ENCODE peak calls at places on chromosomes 16 and 17, in nine cellular contexts. O, G, Z, S, R, B, W, D and P are unnamed samples.

GRCh38 chr16:84065536-84066132 is 23.0 kb upstream of the SLC38A8 start:
- DNase-seq in O (no peak), G (peak), Z (peak), S (peak), R (no peak), B (peak), W (peak), D (peak), P (peak)

GRCh38 chr16:60748366-60748765 is 1287.9 kb downstream of the CDH8 start:
- DNase-seq in O (no peak), G (no peak), Z (no peak), S (no peak), R (no peak), B (no peak), W (no peak), D (no peak), P (no peak)

GRCh38 chr17:7988750-7989178 is 13.7 kb upstream of the GUCY2D start:
- DNase-seq in O (no peak), G (no peak), Z (peak), S (peak), R (peak), B (peak), W (peak), D (peak), P (no peak)

GRCh38 chr17:34437188-34437587 is 74.2 kb upstream of the CCL1 start:
- DNase-seq in O (no peak), G (no peak), Z (no peak), S (no peak), R (no peak), B (no peak), W (no peak), D (no peak), P (no peak)

GRCh38 chr17:27481327-27481726 is 25.1 kb downstream of the KSR1 start:
- DNase-seq in O (no peak), G (no peak), Z (no peak), S (no peak), R (no peak), B (peak), W (no peak), D (no peak), P (no peak)

GRCh38 chr17:9329251-9329921 is 246.2 kb downstream of the STX8 start:
- DNase-seq in O (no peak), G (no peak), Z (no peak), S (no peak), R (no peak), B (no peak), W (no peak), D (no peak), P (no peak)

GRCh38 chr17:35849469-35850348 is 19.0 kb downstream of the HEATR9 start:
- DNase-seq in O (no peak), G (peak), Z (peak), S (peak), R (no peak), B (peak), W (peak), D (peak), P (no peak)

GRCh38 chr16:88599092-88599733 is 29.0 kb downstream of the ZC3H18 start:
- DNase-seq in O (peak), G (peak), Z (peak), S (no peak), R (peak), B (peak), W (no peak), D (no peak), P (peak)

GRCh38 chr16:87657621-87658192 is 55.4 kb downstream of the JPH3 start:
- DNase-seq in O (no peak), G (no peak), Z (no peak), S (no peak), R (no peak), B (no peak), W (no peak), D (peak), P (no peak)

GRCh38 chr17:10105513-10106001 is 92.8 kb downstream of the GAS7 start:
- DNase-seq in O (no peak), G (no peak), Z (no peak), S (no peak), R (peak), B (no peak), W (no peak), D (no peak), P (no peak)

GRCh38 chr16:88956546-88957455 is 20.2 kb downstream of the CBFA2T3 start:
- DNase-seq in O (no peak), G (no peak), Z (no peak), S (no peak), R (no peak), B (peak), W (no peak), D (no peak), P (peak)

GRCh38 chr17:35804658-35805192 is 4.6 kb upstream of the TAF15 start:
- DNase-seq in O (no peak), G (peak), Z (peak), S (peak), R (peak), B (peak), W (peak), D (peak), P (no peak)

GRCh38 chr17:7295230-7296180 is 1.1 kb upstream of the YBX2 start:
- DNase-seq in O (no peak), G (no peak), Z (no peak), S (no peak), R (no peak), B (no peak), W (peak), D (no peak), P (no peak)

GRCh38 chr17:67132366-67132765 is 88.0 kb downstream of the CACNG1 start:
- DNase-seq in O (no peak), G (no peak), Z (no peak), S (no peak), R (no peak), B (no peak), W (no peak), D (no peak), P (no peak)

DNA sequence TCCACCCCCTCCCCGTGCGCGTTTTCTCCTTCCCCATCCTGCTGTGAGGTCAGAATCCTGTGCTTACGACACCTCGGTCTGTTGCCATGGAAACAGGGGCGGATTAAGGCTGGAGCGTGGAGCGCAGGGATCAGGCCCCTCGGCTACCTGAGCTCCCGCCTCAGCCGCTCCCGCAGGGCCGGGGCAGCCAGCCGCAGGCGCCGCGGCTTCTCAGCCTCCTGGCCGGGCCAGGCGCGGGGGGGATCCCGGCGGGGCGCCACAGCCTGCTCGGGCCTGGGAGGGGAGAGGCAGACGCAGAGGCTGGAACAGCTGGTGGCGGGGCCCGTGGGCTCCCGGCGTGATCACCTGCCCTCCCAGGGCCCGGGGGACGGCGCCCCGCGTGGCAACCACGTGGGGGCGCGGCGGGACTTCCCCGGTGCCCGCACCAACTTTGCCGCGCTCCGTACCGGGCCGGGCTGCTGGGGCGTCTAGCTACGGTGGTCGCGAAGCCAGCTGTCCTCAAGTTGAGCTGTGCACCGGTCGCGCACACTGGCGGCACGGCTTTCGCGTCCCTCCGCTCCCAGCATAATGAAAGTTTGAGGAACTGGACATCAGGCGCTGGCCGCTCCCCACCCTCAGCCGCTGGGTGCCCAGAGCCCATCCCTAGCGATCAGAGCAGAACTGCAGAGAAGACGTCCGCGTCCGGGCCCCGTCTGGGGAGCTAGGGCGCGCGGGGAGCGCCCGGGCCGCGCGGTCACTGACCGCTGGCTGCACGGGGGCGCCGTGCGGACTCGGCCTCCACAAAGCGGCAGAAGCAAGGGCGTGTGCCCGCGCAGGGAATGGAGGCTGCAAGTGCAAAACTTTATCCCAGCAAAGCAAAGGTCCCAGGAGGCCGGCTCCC is 1.2 kb downstream of the RTN4RL1 start:
- DNase-seq in O (peak), G (no peak), Z (peak), S (no peak), R (peak), B (peak), W (peak), D (no peak), P (peak)
- TF ChIP-seq CTCF in O (no peak), G (no peak), Z (no peak), S (no peak), R (no peak), B (no peak), W (no peak), D (no peak), P (no peak)

DNA sequence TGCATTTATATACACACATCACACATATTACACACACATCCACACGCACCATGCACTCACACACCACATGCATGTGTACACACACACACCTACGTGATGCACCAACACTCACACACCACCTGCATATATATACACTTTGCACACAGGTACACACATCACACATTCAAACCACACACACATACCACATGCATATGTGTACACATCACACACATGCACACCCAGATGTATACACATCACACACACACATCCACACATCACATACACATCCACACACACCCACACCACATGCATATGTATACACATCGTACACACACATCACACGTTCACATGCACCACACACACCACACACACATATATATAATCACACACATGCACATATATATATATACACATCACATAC is 281.8 kb downstream of the IRF8 start:
- DNase-seq in O (no peak), G (no peak), Z (no peak), S (no peak), R (no peak), B (no peak), W (no peak), D (no peak), P (no peak)
- TF ChIP-seq POLR2AphosphoS5 in O (no peak), G (no peak), Z (no peak), S (no peak), R (no peak), B (no peak), W (no peak), D (no peak), P (no peak)

DNA sequence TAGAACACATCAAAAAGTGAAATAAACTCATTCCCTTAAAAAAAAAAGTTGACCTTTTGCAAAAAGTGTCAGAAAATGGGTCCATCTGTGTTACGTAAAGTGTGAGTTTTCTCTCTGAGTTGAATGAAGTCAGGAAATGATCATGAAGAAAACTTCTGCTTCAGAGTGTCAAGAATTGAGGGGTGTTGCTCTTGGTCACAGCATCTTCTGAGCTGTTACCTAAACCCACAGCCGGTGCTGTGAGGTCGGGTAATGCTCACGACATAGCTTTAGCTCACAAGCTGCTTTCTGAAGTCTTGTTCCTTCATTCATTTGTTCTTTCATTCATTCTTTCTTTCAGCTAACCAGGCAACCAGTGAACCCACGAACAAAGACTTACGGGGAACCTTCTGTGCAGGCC is 372.1 kb downstream of the CPPED1 start:
- DNase-seq in O (no peak), G (no peak), Z (no peak), S (no peak), R (no peak), B (no peak), W (no peak), D (no peak), P (no peak)
- TF ChIP-seq CTCF in O (no peak), G (no peak), Z (no peak), S (no peak), R (no peak), B (no peak), W (no peak), D (no peak), P (no peak)

GRCh38 chr16:85104821-85105391 is 7.4 kb downstream of the CIBAR2 start:
- DNase-seq in O (no peak), G (no peak), Z (peak), S (no peak), R (no peak), B (peak), W (no peak), D (no peak), P (peak)

GRCh38 chr16:85100265-85100664 is 12.0 kb downstream of the CIBAR2 start:
- DNase-seq in O (no peak), G (no peak), Z (no peak), S (no peak), R (no peak), B (no peak), W (no peak), D (no peak), P (no peak)

GRCh38 chr16:85103096-85104079 is 8.9 kb downstream of the CIBAR2 start:
- DNase-seq in O (no peak), G (no peak), Z (no peak), S (no peak), R (no peak), B (no peak), W (no peak), D (no peak), P (no peak)

GRCh38 chr16:85104147-85104546 is 8.1 kb downstream of the CIBAR2 start:
- DNase-seq in O (no peak), G (no peak), Z (no peak), S (no peak), R (no peak), B (no peak), W (no peak), D (no peak), P (no peak)

DNA sequence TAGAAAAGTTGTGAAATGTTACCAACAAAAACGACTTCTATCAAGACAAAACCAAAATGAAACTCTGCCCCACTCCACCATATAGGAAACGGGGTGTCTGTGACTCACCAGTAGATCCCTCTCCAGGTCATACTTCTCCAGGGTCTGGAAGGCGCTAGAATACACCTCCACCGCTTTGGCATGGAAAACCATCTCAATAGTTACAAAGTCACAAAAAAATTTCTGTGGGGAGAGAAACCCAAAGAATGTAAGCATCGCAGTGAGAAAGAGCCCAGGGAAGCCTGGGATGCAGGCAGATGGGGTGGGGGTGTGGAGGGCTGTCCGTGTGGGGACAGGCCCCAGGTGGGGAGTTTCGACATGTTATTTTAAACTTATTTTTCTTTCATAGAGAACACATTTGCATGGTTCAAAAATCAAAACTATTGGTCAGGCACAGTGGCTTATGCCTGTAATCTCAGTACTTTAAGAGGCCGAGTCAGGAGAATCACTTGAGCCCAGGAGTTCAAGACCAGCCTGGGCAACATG is 10.1 kb downstream of the CIBAR2 start:
- DNase-seq in O (no peak), G (no peak), Z (no peak), S (no peak), R (no peak), B (no peak), W (no peak), D (no peak), P (no peak)
- TF ChIP-seq POLR2AphosphoS5 in O (no peak), G (no peak), Z (no peak), S (no peak), R (no peak), B (no peak), W (no peak), D (no peak), P (no peak)

GRCh38 chr17:33072421-33073175 is 81.0 kb downstream of the SPACA3 start:
- DNase-seq in O (no peak), G (no peak), Z (no peak), S (no peak), R (no peak), B (no peak), W (no peak), D (no peak), P (no peak)
- TF ChIP-seq CTCF in O (no peak), G (no peak), Z (no peak), S (no peak), R (no peak), B (no peak), W (no peak), D (no peak), P (no peak)

DNA sequence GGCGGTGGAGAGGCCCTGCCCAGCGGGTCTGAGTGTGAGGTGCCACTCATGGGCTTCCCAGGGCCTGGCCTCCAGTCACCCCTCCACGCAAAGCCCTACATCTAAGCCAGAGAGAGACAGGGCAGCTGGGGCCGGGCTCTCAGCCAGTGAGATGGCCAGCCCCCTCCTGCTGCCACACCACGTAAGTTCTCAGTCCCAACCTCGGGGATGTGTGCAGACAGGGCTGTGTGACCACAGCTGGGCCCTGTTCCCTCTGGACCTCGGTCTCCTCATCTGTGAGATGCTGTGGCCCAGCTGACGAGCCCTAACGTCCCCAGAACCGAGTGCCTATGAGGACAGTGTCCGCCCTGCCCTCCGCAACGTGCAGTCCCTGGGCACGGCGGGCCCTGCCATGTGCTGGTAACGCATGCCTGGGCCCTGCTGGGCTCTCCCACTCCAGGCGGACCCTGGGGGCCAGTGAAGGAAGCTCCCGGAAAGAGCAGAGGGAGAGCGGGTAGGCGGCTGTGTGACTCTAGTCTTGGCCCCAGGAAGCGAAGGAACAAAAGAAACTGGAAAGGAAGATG is 11.2 kb downstream of the VASN start:
- DNase-seq in O (peak), G (no peak), Z (no peak), S (no peak), R (no peak), B (no peak), W (no peak), D (no peak), P (no peak)
- TF ChIP-seq POLR2AphosphoS5 in O (no peak), G (no peak), Z (no peak), S (no peak), R (no peak), B (no peak), W (no peak), D (no peak), P (no peak)

DNA sequence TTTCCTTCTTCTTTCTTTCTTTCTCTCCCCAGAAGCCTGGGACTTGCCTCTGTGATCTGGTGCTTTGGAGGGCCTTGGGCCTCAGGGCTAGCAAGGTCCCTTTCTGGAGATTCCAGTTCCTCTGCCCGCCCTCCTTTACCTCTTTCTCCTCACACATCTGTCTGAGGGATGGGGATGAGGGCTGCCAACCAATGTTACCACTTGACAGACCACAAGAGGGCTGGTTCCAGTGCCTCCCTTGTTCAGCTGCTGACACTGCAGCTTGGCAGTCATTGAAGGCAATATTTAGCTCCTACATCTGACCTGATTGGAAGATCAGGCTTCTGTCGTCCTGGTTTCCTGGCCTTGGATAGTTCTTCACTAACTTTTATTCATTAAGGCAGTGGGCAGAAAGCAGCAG is 3.6 kb upstream of the ZNF652 start:
- DNase-seq in O (no peak), G (no peak), Z (no peak), S (no peak), R (no peak), B (peak), W (peak), D (peak), P (no peak)
- TF ChIP-seq CTCF in O (no peak), G (no peak), Z (no peak), S (peak), R (no peak), B (no peak), W (peak), D (no peak), P (no peak)

DNA sequence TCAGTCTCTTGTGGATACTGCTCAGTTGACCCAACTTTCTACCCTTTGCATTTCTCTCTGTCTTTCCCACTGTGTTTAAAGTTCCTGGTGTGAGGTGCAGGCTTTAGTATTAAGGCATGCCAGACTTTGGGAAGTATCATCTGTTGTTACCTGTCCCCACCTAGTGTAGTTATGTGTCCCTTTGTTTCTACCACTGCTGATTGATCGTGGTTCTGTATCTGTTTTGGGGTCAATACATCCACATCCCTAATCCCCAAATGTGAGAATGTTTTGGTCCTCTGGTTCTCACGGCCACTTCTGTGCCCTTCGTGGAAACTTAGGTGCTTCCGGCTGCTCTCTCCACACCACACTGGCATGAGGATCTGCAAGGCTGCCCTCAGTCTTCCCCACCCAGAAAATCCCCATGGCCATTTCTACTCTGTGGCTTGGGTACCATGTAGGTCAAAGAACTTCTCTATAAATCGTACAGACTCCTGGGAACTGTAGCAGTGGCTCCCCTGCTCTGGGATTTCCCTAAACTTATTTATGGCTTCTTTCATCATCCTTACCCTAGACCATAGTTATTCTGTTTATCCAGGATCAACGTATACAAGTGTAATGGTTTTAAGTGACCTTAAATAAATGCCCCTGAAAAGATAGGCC is 443.2 kb downstream of the XYLT1 start:
- DNase-seq in O (no peak), G (no peak), Z (no peak), S (no peak), R (no peak), B (no peak), W (no peak), D (no peak), P (no peak)
- TF ChIP-seq POLR2AphosphoS5 in O (no peak), G (no peak), Z (no peak), S (no peak), R (no peak), B (no peak), W (no peak), D (no peak), P (no peak)